ENCODE peak calls at places on chromosomes 4 and X, in four cellular contexts. F, N, A and K are unnamed samples.

GRCh38 chrX:48913605-48914366 is 2.3 kb upstream of the SLC35A2 start:
- DNase-seq in A (no peak), N (no peak), F (no peak), K (no peak)

GRCh38 chrX:95058815-95059214 is 1384.8 kb downstream of the FAM133A start:
- DNase-seq in N (no peak), F (no peak), A (peak; percentile 63), K (no peak)

GRCh38 chr4:16684083-16684482 is 214.4 kb downstream of the LDB2 start:
- DNase-seq in F (no peak), A (peak; percentile 59), N (no peak), K (no peak)

GRCh38 chr4:41599192-41599786 is 61.3 kb downstream of the LIMCH1 start:
- DNase-seq in A (no peak), F (no peak), N (no peak), K (no peak)

GRCh38 chr4:110475881-110476818 is at the start of gene ENPEP:
- DNase-seq in A (peak; percentile 41), N (no peak), F (peak; percentile 29), K (peak; percentile 61)

GRCh38 chr4:38563703-38564490 is 100.1 kb upstream of the KLF3 start:
- DNase-seq in A (peak; percentile 16), N (no peak), F (no peak), K (no peak)

GRCh38 chr4:66556651-66557278 is 886.5 kb upstream of the EPHA5 start:
- DNase-seq in A (no peak), F (no peak), N (no peak), K (peak; percentile 60)

GRCh38 chrX:153830632-153831434 is 489 bp upstream of the PDZD4 start:
- DNase-seq in A (no peak), N (no peak), F (peak; percentile 11), K (no peak)

GRCh38 chrX:313546-313945 is 5.0 kb downstream of the GTPBP6 start:
- DNase-seq in F (no peak), A (no peak), N (no peak), K (no peak)

GRCh38 chr4:104017213-104017612 is 297.4 kb upstream of the TACR3 start:
- DNase-seq in F (no peak), A (no peak), N (no peak), K (no peak)

GRCh38 chrX:23389196-23389792 is 54.6 kb downstream of the PTCHD1 start:
- DNase-seq in F (peak; percentile 15), A (no peak), N (no peak), K (peak; percentile 57)